ENCODE peak calls at places on chromosomes 11 and 22, in five cellular contexts. T is NCI-H1436 treated with DMSO at 0.1 percent for 48 hours; G is activated CD4-positive, alpha-beta T cell treated with anti-CD3 and anti-CD28 coated beads for 48 hours; W is foreskin melanocyte; V is NCI-H2171 treated with DMSO at 0.1 percent for 48 hours. M is an unnamed sample.

GRCh38 chr11:13831707-13832106 is 130.8 kb upstream of the SPON1 start:
- DNase-seq in T (no peak), G (no peak), W (no peak), V (peak), M (no peak)

GRCh38 chr11:70545626-70545945 is 147.3 kb downstream of the CTTN start:
- DNase-seq in T (no peak), G (no peak), W (no peak), V (peak), M (no peak)

GRCh38 chr22:36334081-36334831 is 53.5 kb downstream of the MYH9 start:
- DNase-seq in T (no peak), G (peak), W (no peak), V (no peak), M (no peak)

GRCh38 chr11:62666259-62666926 is 1.3 kb downstream of the CSKMT start:
- DNase-seq in T (no peak), G (no peak), W (no peak), V (no peak), M (no peak)

GRCh38 chr11:65438257-65439151 is 15.9 kb downstream of the NEAT1 start:
- DNase-seq in T (no peak), G (no peak), W (peak), V (peak), M (peak)

GRCh38 chr11:121591405-121592033 is 138.8 kb upstream of the SORL1-AS1 start:
- DNase-seq in T (no peak), G (peak), W (peak), V (peak), M (peak)

GRCh38 chr11:77066229-77067023 is at the start of gene CAPN5:
- DNase-seq in T (no peak), G (peak), W (peak), V (peak), M (peak)

GRCh38 chr22:40055143-40055926 is 60.6 kb downstream of the FAM83F start:
- DNase-seq in T (no peak), G (peak), W (no peak), V (no peak), M (no peak)

GRCh38 chr11:19811391-19811790 is 98.8 kb downstream of the NAV2 start:
- DNase-seq in T (no peak), G (no peak), W (no peak), V (peak), M (no peak)

GRCh38 chr22:23061471-23062280 is 8.6 kb upstream of the GNAZ start:
- DNase-seq in T (no peak), G (no peak), W (no peak), V (peak), M (no peak)

GRCh38 chr22:36239150-36239400 is 252 bp downstream of the APOL2 start:
- DNase-seq in T (no peak), G (no peak), W (no peak), V (no peak), M (no peak)

GRCh38 chr11:72831521-72832300 is 17.5 kb downstream of the ATG16L2 start:
- DNase-seq in T (peak), G (peak), W (peak), V (peak), M (peak)

GRCh38 chr11:71940561-71941219 is 11.8 kb downstream of the RNF121 start:
- DNase-seq in T (no peak), G (no peak), W (no peak), V (peak), M (no peak)

GRCh38 chr22:44665115-44665514 is 36.9 kb upstream of the PRR5 start:
- DNase-seq in T (no peak), G (no peak), W (no peak), V (no peak), M (no peak)

GRCh38 chr11:118953265-118953664 is 2.8 kb upstream of the UPK2 start:
- DNase-seq in T (peak), G (no peak), W (no peak), V (peak), M (peak)

GRCh38 chr11:61516191-61516590 is 7.6 kb downstream of the LRRC10B start:
- DNase-seq in T (no peak), G (no peak), W (no peak), V (no peak), M (no peak)

GRCh38 chr11:17224727-17225126 is 16.9 kb upstream of the PIK3C2A start:
- DNase-seq in T (no peak), G (no peak), W (no peak), V (no peak), M (no peak)

GRCh38 chr22:36464715-36465231 is 16.7 kb downstream of the TXN2 start:
- DNase-seq in T (no peak), G (no peak), W (no peak), V (no peak), M (no peak)

GRCh38 chr11:117816151-117816741 is 8.3 kb downstream of the FXYD2 start:
- DNase-seq in T (no peak), G (no peak), W (peak), V (no peak), M (peak)

GRCh38 chr22:37267128-37267587 is 15.2 kb upstream of the CYTH4 start:
- DNase-seq in T (no peak), G (peak), W (peak), V (no peak), M (no peak)

GRCh38 chr11:96014234-96014633 is 90.3 kb upstream of the MTMR2 start:
- DNase-seq in T (no peak), G (peak), W (no peak), V (no peak), M (peak)

GRCh38 chr11:1271406-1271805 is 38.0 kb downstream of the TOLLIP start:
- DNase-seq in T (no peak), G (no peak), W (no peak), V (no peak), M (no peak)

GRCh38 chr22:49998718-49999062 is 13.9 kb downstream of the IL17REL start:
- DNase-seq in T (no peak), G (no peak), W (no peak), V (no peak), M (no peak)

GRCh38 chr11:96188625-96189006 is 154.4 kb downstream of the MAML2 start:
- DNase-seq in T (no peak), G (peak), W (no peak), V (no peak), M (peak)

GRCh38 chr11:65572356-65573043 is at the start of gene FAM89B:
- DNase-seq in T (no peak), G (peak), W (peak), V (peak), M (peak)

GRCh38 chr11:117188620-117189081 is 10.1 kb downstream of the SIDT2 start:
- DNase-seq in T (no peak), G (no peak), W (no peak), V (no peak), M (no peak)

GRCh38 chr22:16866167-16866566 is 41.0 kb upstream of the XKR3 start:
- DNase-seq in T (no peak), G (no peak), W (no peak), V (no peak), M (no peak)

GRCh38 chr11:8086001-8086479 is 5.0 kb downstream of the TUB start:
- DNase-seq in T (no peak), G (no peak), W (no peak), V (peak), M (peak)

M was measured in IMR-90.